ENCODE peak calls at places on chromosome 20, in ten cellular contexts. R, W, L, K, S, I, Q, H, J and Z are unnamed samples.

GRCh38 chr20:51424270-51425041 is 118.1 kb downstream of the NFATC2 start:
- DNase-seq in Q (no peak), R (no peak), J (no peak), I (no peak), W (no peak), K (no peak), S (no peak), L (peak; percentile 35), H (no peak), Z (no peak)

GRCh38 chr20:10730629-10731183 is 56.9 kb upstream of the JAG1 start:
- DNase-seq in R (no peak), I (no peak), W (no peak), J (no peak), K (no peak), S (no peak), L (no peak), Q (no peak), H (no peak), Z (no peak)

GRCh38 chr20:53718142-53718481 is 124.5 kb upstream of the ZNF217 start:
- DNase-seq in J (no peak), Q (no peak), S (no peak), H (no peak), W (no peak), I (no peak), K (no peak), R (no peak), L (no peak), Z (no peak)

GRCh38 chr20:568865-569415 is 25.4 kb upstream of the CSNK2A1 start:
- DNase-seq in Q (no peak), J (peak; percentile 52), W (no peak), R (no peak), S (no peak), H (no peak), K (no peak), I (no peak), L (no peak), Z (no peak)

GRCh38 chr20:44467289-44467883 is 8.3 kb upstream of the TTPAL start:
- DNase-seq in L (no peak), J (no peak), R (no peak), K (peak; percentile 99), Q (no peak), H (peak; percentile 24), W (no peak), I (no peak), S (peak; percentile 80), Z (no peak)

GRCh38 chr20:51700809-51701285 is 67.3 kb downstream of the ATP9A start:
- DNase-seq in S (peak; percentile 67), W (peak; percentile 40), L (no peak), Q (no peak), I (no peak), H (peak; percentile 73), K (peak; percentile 59), J (peak; percentile 77), R (peak; percentile 54), Z (no peak)

GRCh38 chr20:54212226-54212625 is 4.3 kb downstream of the PFDN4 start:
- DNase-seq in S (peak; percentile 79), H (peak; percentile 51), K (peak; percentile 78), W (peak; percentile 91), R (no peak), Q (no peak), J (no peak), L (no peak), I (no peak), Z (no peak)

GRCh38 chr20:59402697-59403096 is 102.3 kb downstream of the EDN3 start:
- DNase-seq in L (no peak), H (no peak), W (no peak), K (no peak), R (no peak), Q (peak; percentile 55), J (no peak), I (no peak), S (no peak), Z (no peak)

GRCh38 chr20:45933231-45934045 is 1.0 kb upstream of the PCIF1 start:
- DNase-seq in J (peak; percentile 79), H (peak; percentile 68), R (peak; percentile 82), W (peak; percentile 70), S (peak; percentile 82), I (peak; percentile 28), Q (peak; percentile 75), K (peak; percentile 75), L (peak; percentile 39), Z (peak; percentile 42)

GRCh38 chr20:51902933-51903332 is 100.6 kb upstream of the SALL4 start:
- DNase-seq in I (no peak), J (no peak), K (no peak), W (no peak), R (no peak), L (no peak), H (no peak), Q (no peak), S (no peak), Z (no peak)

GRCh38 chr20:51958636-51959542 is 156.6 kb upstream of the SALL4 start:
- DNase-seq in L (no peak), J (peak; percentile 13), Q (no peak), R (no peak), S (peak; percentile 39), W (peak; percentile 41), I (no peak), K (peak; percentile 11), H (peak; percentile 48), Z (no peak)

GRCh38 chr20:47785900-47786762 is 850 bp upstream of the SULF2 start:
- DNase-seq in S (peak; percentile 90), W (peak; percentile 83), R (peak; percentile 84), J (peak; percentile 92), K (peak; percentile 70), I (no peak), L (no peak), H (peak; percentile 94), Q (peak; percentile 73), Z (no peak)